ENCODE peak calls at places on chromosomes 12 and 14, in eight cellular contexts. A is substantia nigra; U is NCI-H1092; V is hypothalamus; G is EL; N is activated gamma-delta T cell treated with anti-CD3 and anti-CD28 coated beads, Interleukin-2, amount 50 U/mL, for 16 hours; E is psoas muscle; T is Kasumi-1. W is an unnamed sample.

GRCh38 chr12:14833952-14834351 is 9.4 kb downstream of the ART4 start:
- DNase-seq in A (no peak), U (no peak), V (no peak), G (peak; percentile 37), N (no peak), E (no peak), T (no peak), W (no peak)

GRCh38 chr12:128968668-128969067 is 115.4 kb downstream of the GLT1D1 start:
- DNase-seq in A (no peak), U (no peak), V (no peak), G (no peak), N (no peak), E (no peak), T (no peak), W (no peak)

GRCh38 chr12:109309441-109310246 is 560 bp upstream of the FOXN4 start:
- DNase-seq in A (no peak), U (no peak), V (no peak), G (no peak), N (no peak), E (no peak), T (no peak), W (no peak)

GRCh38 chr14:100524933-100525243 is 62.3 kb downstream of the BEGAIN start:
- DNase-seq in A (no peak), U (no peak), V (no peak), G (no peak), N (no peak), E (no peak), T (peak; percentile 16), W (no peak)

GRCh38 chr12:95446511-95446910 is 27.4 kb upstream of the METAP2 start:
- DNase-seq in A (no peak), U (no peak), V (no peak), G (no peak), N (no peak), E (peak; percentile 34), T (no peak), W (peak; percentile 3)

GRCh38 chr12:84874125-84874824 is 38.3 kb downstream of the SLC6A15 start:
- DNase-seq in A (no peak), U (peak; percentile 3), V (no peak), G (peak; percentile 44), N (no peak), E (no peak), T (peak; percentile 75), W (no peak)

GRCh38 chr14:106556665-106557289 is 1030.4 kb downstream of the TMEM121 start:
- DNase-seq in A (no peak), U (no peak), V (no peak), G (no peak), N (peak; percentile 75), E (peak; percentile 23), T (peak; percentile 43), W (no peak)

GRCh38 chr12:6078378-6079083 is 45.9 kb downstream of the VWF start:
- DNase-seq in A (no peak), U (no peak), V (no peak), G (no peak), N (no peak), E (peak; percentile 8), T (no peak), W (no peak)

GRCh38 chr12:46342562-46343033 is 30.0 kb downstream of the SLC38A2 start:
- DNase-seq in A (no peak), U (peak; percentile 3), V (no peak), G (peak; percentile 53), N (peak; percentile 12), E (no peak), T (peak; percentile 58), W (no peak)

GRCh38 chr14:89315493-89316456 is 101.3 kb downstream of the FOXN3 start:
- DNase-seq in A (no peak), U (no peak), V (no peak), G (no peak), N (no peak), E (no peak), T (no peak), W (no peak)

GRCh38 chr12:76318773-76319594 is 29.2 kb downstream of the BBS10 start:
- DNase-seq in A (no peak), U (no peak), V (no peak), G (peak; percentile 31), N (no peak), E (no peak), T (no peak), W (no peak)

GRCh38 chr12:5388581-5389535 is 43.0 kb upstream of the NTF3 start:
- DNase-seq in A (no peak), U (no peak), V (no peak), G (peak; percentile 58), N (no peak), E (no peak), T (no peak), W (no peak)

GRCh38 chr12:11228268-11228879 is 41.1 kb downstream of the PRB3 start:
- DNase-seq in A (no peak), U (peak; percentile 25), V (no peak), G (peak; percentile 50), N (no peak), E (no peak), T (peak; percentile 52), W (no peak)

GRCh38 chr14:90419200-90419599 is 22.4 kb downstream of the CALM1 start:
- DNase-seq in A (no peak), U (no peak), V (peak; percentile 26), G (peak; percentile 96), N (no peak), E (peak; percentile 78), T (no peak), W (no peak)

GRCh38 chr12:26809611-26810298 is 23.2 kb downstream of the ITPR2 start:
- DNase-seq in A (no peak), U (no peak), V (no peak), G (no peak), N (no peak), E (no peak), T (no peak), W (no peak)

GRCh38 chr12:79262938-79263337 is 398.4 kb downstream of the SYT1 start:
- DNase-seq in A (no peak), U (no peak), V (no peak), G (peak; percentile 36), N (no peak), E (no peak), T (no peak), W (no peak)

GRCh38 chr12:52947738-52948423 is 1.0 kb upstream of the KRT18 start:
- DNase-seq in A (no peak), U (no peak), V (no peak), G (no peak), N (no peak), E (no peak), T (no peak), W (no peak)

GRCh38 chr12:6998708-6999451 is 19.4 kb downstream of the LPCAT3 start:
- DNase-seq in A (no peak), U (no peak), V (no peak), G (no peak), N (no peak), E (peak; percentile 25), T (no peak), W (no peak)

GRCh38 chr14:105313381-105314286 is 914 bp upstream of the PACS2 start:
- DNase-seq in A (no peak), U (peak; percentile 57), V (no peak), G (peak; percentile 16), N (no peak), E (peak; percentile 49), T (peak; percentile 35), W (peak; percentile 75)

GRCh38 chr12:19388131-19388549 is 51.2 kb upstream of the AEBP2 start:
- DNase-seq in A (no peak), U (no peak), V (no peak), G (peak; percentile 16), N (no peak), E (no peak), T (no peak), W (no peak)

GRCh38 chr12:9721394-9722092 is 11.4 kb downstream of the CLECL1 start:
- DNase-seq in A (no peak), U (no peak), V (no peak), G (no peak), N (no peak), E (no peak), T (no peak), W (no peak)

GRCh38 chr12:105888696-105889095 is 250.1 kb downstream of the NUAK1 start:
- DNase-seq in A (no peak), U (no peak), V (no peak), G (no peak), N (no peak), E (no peak), T (no peak), W (no peak)

GRCh38 chr12:4030938-4031702 is 157.9 kb upstream of the PARP11 start:
- DNase-seq in A (no peak), U (no peak), V (peak; percentile 67), G (peak; percentile 98), N (peak; percentile 49), E (peak; percentile 91), T (peak; percentile 40), W (peak; percentile 20)

GRCh38 chr12:122216445-122216844 is 9.4 kb downstream of the DIABLO start:
- DNase-seq in A (no peak), U (no peak), V (no peak), G (no peak), N (no peak), E (no peak), T (no peak), W (no peak)